ENCODE peak calls at places on chromosomes 11 and 22, in four cellular contexts. J is H1, K is IMR-90, X is H9. A is an unnamed sample. For H3K4me1, the result is how much of the 10 kb centered on the place peaks cover.

GRCh38 chr11:31419669-31420068 is 50.0 kb downstream of the DNAJC24 start:
- DNase-seq in J (no peak), K (peak), X (no peak), A (no peak)

GRCh38 chr11:103380031-103380430 is 270.8 kb downstream of the DYNC2H1 start:
- DNase-seq in J (no peak), K (peak), X (no peak), A (no peak)

GRCh38 chr11:33742249-33742851 is 6.1 kb upstream of the CD59 start:
- DNase-seq in J (no peak), K (no peak), X (no peak), A (no peak)

GRCh38 chr11:72742522-72743320 is 9.5 kb downstream of the ARAP1 start:
- DNase-seq in J (no peak), K (no peak), X (no peak), A (no peak)

GRCh38 chr11:12430351-12430750 is 53.0 kb downstream of the PARVA start:
- DNase-seq in J (no peak), K (peak), X (no peak), A (no peak)

GRCh38 chr11:115916596-115916995 is 412.4 kb upstream of the CADM1 start:
- DNase-seq in J (no peak), K (no peak), X (no peak), A (no peak)

GRCh38 chr22:49394116-49394785 is 433.4 kb downstream of the BRD1 start:
- DNase-seq in J (no peak), K (no peak), X (peak), A (no peak)

GRCh38 chr11:34654491-34655334 is 33.8 kb downstream of the EHF start:
- DNase-seq in J (no peak), K (peak), X (peak), A (peak)

GRCh38 chr11:132792341-132793140 is 739.8 kb downstream of the OPCML start:
- DNase-seq in J (no peak), K (no peak), X (peak), A (peak)

GRCh38 chr11:36447947-36448346 is 62.1 kb downstream of the TRAF6 start:
- DNase-seq in J (no peak), K (no peak), X (no peak), A (no peak)

GRCh38 chr22:35995772-35996171 is 32.9 kb downstream of the RBFOX2 start:
- DNase-seq in J (no peak), K (peak), X (no peak), A (peak)

GRCh38 chr11:29432719-29433325 is 584.0 kb downstream of the KCNA4 start:
- DNase-seq in J (no peak), K (peak), X (no peak), A (peak)

GRCh38 chr11:11039249-11039965 is 181.6 kb upstream of the ZBED5 start:
- DNase-seq in J (no peak), K (peak), X (no peak), A (no peak)

GRCh38 chr11:124942446-124943202 is 6.8 kb upstream of the HEPACAM start:
- DNase-seq in J (no peak), K (no peak), X (no peak), A (no peak)

GRCh38 chr11:26950260-26950719 is 43.6 kb upstream of the FIBIN start:
- DNase-seq in J (no peak), K (peak), X (no peak), A (no peak)

GRCh38 chr11:10674440-10674855 is 19.1 kb downstream of the IRAG1 start:
- DNase-seq in J (no peak), K (no peak), X (no peak), A (no peak)

GRCh38 chr11:48307760-48308386 is 1.9 kb downstream of the OR4S1 start:
- DNase-seq in J (no peak), K (peak), X (peak), A (peak)

GRCh38 chr11:76365038-76365679 is 15.8 kb downstream of the THAP12 start:
- DNase-seq in J (no peak), K (no peak), X (no peak), A (no peak)

GRCh38 chr11:132822294-132822693 is 710.0 kb downstream of the OPCML start:
- DNase-seq in J (no peak), K (no peak), X (no peak), A (no peak)

GRCh38 chr11:88701816-88702215 is 364.0 kb downstream of the GRM5 start:
- DNase-seq in J (no peak), K (no peak), X (no peak), A (no peak)

GRCh38 chr11:47109882-47110281 is 66.8 kb downstream of the ARFGAP2 start:
- DNase-seq in J (no peak), K (no peak), X (no peak), A (no peak)

DNA sequence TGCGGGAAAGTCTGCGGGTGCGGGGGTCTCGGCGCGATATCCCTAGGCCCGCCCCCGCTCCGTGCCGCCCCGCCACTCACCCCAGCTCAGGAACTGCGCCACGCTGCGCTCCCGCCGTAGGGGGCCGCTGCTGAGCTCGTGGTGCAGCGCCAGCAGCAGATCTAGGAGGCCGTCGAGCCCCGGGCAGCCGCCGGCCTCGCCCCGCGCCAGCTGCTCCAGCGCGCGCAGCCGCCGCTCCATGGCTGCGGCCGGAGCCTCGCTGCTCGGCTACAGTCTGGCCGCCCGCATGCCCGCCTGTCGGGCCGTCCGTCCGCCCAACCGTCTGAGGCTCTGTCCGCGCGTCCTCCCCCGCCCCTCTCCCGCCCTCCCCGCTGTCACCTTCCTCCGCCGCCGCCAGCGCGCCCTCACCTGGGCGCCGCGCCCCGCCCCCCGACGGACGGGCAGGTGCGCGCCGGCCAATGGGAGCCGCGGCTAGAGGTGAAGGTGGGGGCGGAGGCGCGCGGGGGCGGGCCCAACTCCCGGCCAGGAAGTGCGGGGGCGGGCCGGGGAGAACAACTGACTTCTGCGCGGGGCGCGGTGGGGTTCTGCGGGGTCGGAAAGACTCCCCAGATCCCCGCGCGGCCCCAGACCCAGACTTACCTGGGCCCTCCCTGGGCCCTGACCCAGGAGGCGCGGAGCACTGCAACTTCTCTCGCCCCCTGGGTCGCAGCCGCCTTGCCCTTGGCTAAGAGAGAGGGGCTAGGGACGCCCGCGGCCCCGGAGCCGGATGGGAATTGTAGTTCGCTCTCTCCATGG is at the start of gene CDC42BPG:
- DNase-seq in J (no peak), K (peak), X (peak), A (peak)
- H4K5ac ChIP-seq in J (peak), K (no peak), X (no peak), A (no peak)

GRCh38 chr11:83120328-83120727 is 36.6 kb upstream of the PCF11 start:
- DNase-seq in J (no peak), K (peak), X (no peak), A (no peak)

GRCh38 chr11:83115992-83116641 is 40.8 kb upstream of the PCF11 start:
- DNase-seq in J (no peak), K (no peak), X (no peak), A (no peak)

GRCh38 chr11:83119216-83119615 is 37.7 kb upstream of the PCF11 start:
- DNase-seq in J (no peak), K (peak), X (no peak), A (no peak)

GRCh38 chr11:83122050-83122449 is 34.9 kb upstream of the PCF11 start:
- DNase-seq in J (no peak), K (no peak), X (no peak), A (no peak)

DNA sequence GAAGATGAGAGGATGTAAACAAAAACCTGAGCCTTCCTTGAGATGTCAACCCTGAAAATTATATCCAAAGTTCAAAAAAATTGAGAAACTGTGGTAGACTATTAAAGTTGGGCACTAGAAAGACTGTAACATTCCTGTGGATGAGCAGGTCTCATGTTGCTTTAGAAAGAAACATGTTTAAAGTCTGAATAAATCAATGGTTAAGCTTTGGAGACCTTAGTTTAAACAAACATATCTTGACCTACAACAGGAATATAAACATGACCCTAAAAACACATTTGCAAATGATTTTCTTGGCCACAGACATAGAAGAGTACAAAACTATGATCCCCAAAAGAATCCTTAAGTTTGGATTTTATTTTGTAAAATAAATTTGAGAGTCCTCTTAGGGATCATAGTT is 38.1 kb upstream of the PCF11 start:
- DNase-seq in J (no peak), K (peak), X (no peak), A (no peak)
- H3K4me1 ChIP-seq in J (under half), K (under half), X (under half), A (under half)

DNA sequence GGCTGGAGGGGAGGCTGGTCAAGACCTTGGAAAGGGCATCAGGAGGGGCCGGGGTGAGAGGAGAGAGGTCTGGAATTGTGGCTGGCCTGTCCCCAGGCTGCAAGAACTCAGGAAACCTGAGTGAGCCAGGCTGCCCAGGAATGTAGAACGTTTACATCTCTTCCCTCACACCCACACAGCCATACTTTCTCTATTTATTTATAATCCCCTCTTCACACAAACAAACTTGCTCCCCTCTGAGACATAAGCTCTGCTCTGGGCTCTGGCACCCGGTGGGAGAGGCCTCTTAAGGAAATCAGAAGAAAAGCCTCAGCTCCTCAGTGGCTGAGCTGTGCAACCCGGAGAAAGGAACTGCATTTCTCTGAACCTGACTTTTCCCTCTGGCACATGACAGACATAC is 5.5 kb downstream of the CHRDL2 start:
- DNase-seq in J (no peak), K (peak), X (no peak), A (no peak)
- H4K5ac ChIP-seq in J (no peak), K (peak), X (no peak), A (no peak)

DNA sequence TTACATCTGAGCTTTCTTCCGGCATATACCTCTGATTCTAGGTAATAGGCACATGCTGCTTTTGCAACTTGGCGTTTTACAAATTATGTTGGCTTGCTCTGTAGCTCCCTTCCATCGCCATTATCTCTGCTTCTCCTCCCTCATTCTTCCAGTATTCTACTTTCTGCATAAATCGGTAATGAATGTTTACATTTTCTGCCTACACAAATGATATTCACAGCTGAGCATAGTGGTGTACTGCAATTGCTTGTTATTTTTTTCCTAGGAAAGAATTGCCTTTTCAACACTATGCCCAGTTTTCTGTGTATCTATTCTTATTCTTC is 18.9 kb downstream of the MED15 start:
- DNase-seq in J (no peak), K (no peak), X (no peak), A (no peak)
- H3K4me1 ChIP-seq in J (under half), K (under half), X (under half), A (under half)

GRCh38 chr11:255176-255575 is 18.4 kb downstream of the PSMD13 start:
- DNase-seq in J (no peak), K (peak), X (no peak), A (no peak)

GRCh38 chr11:253886-254270 is 17.1 kb downstream of the PSMD13 start:
- DNase-seq in J (no peak), K (no peak), X (no peak), A (no peak)

GRCh38 chr11:251550-251949 is 14.8 kb downstream of the PSMD13 start:
- DNase-seq in J (no peak), K (no peak), X (no peak), A (no peak)

GRCh38 chr11:252666-253065 is 15.9 kb downstream of the PSMD13 start:
- DNase-seq in J (no peak), K (no peak), X (no peak), A (no peak)

GRCh38 chr11:253160-253885 is 16.5 kb downstream of the PSMD13 start:
- DNase-seq in J (no peak), K (no peak), X (no peak), A (no peak)
- H4K5ac ChIP-seq in J (no peak), K (no peak), X (no peak), A (no peak)

GRCh38 chr11:128516467-128516778 is 70.9 kb downstream of the ETS1 start:
- DNase-seq in J (no peak), K (no peak), X (no peak), A (no peak)
- H3K4me1 ChIP-seq in J (under half), K (under half), X (under half), A (under half)

A was measured in mesendoderm.